ENCODE peak calls at places on chromosome 1, in seven cellular contexts. A, C, S, Z, Q, U and B are unnamed samples.

GRCh38 chr1:116990612-116991151 is 10.9 kb upstream of the CD101 start:
- DNase-seq in A (peak), C (no peak), S (no peak), Z (peak), Q (peak), U (peak), B (no peak)

GRCh38 chr1:184517130-184517529 is 130.3 kb downstream of the C1orf21 start:
- DNase-seq in A (no peak), C (no peak), S (no peak), Z (no peak), Q (no peak), U (no peak), B (no peak)

GRCh38 chr1:39646232-39647081 is 7.0 kb upstream of the HEYL start:
- DNase-seq in A (peak), C (no peak), S (no peak), Z (peak), Q (no peak), U (peak), B (no peak)

GRCh38 chr1:199529324-199529723 is 498.2 kb upstream of the NR5A2 start:
- DNase-seq in A (no peak), C (no peak), S (no peak), Z (no peak), Q (no peak), U (no peak), B (no peak)

GRCh38 chr1:86933051-86933450 is 18.6 kb downstream of the HS2ST1 start:
- DNase-seq in A (no peak), C (no peak), S (no peak), Z (no peak), Q (no peak), U (no peak), B (no peak)

GRCh38 chr1:33170351-33171274 is 11.2 kb downstream of the TRIM62 start:
- DNase-seq in A (peak), C (no peak), S (peak), Z (no peak), Q (no peak), U (no peak), B (no peak)

GRCh38 chr1:55012661-55013060 is 13.9 kb downstream of the BSND start:
- DNase-seq in A (peak), C (no peak), S (no peak), Z (no peak), Q (no peak), U (peak), B (no peak)

GRCh38 chr1:113576271-113576670 is 183.0 kb downstream of the PHTF1 start:
- DNase-seq in A (no peak), C (no peak), S (no peak), Z (no peak), Q (no peak), U (no peak), B (no peak)

GRCh38 chr1:236156512-236157208 is 14.3 kb downstream of the GPR137B start:
- DNase-seq in A (no peak), C (peak), S (peak), Z (no peak), Q (no peak), U (peak), B (peak)

GRCh38 chr1:237111807-237112206 is 69.8 kb downstream of the RYR2 start:
- DNase-seq in A (no peak), C (no peak), S (no peak), Z (no peak), Q (no peak), U (no peak), B (no peak)